ENCODE peak calls at places on chromosomes 4 and X, in four cellular contexts. One of them, this sample, is unnamed.
A peak's percentile ranks its signal among the peaks of the same experiment; 100 is the strongest.

GRCh38 chrX:39953879-39954278 is 143.9 kb downstream of the BCOR start:
- DNase-seq in hypothalamus: no peak
- DNase-seq in activated T-cell treated with anti-CD3 and anti-CD28 coated beads, Interleukin-2, amount 50 U/mL, for 4 hours: no peak
- DNase-seq in fibroblast of gingiva: peak; percentile 19
- DNase-seq in this sample: no peak

GRCh38 chrX:79161655-79162054 is 17.2 kb downstream of the GPR174 start:
- DNase-seq in hypothalamus: no peak
- DNase-seq in activated T-cell treated with anti-CD3 and anti-CD28 coated beads, Interleukin-2, amount 50 U/mL, for 4 hours: peak; percentile 13
- DNase-seq in fibroblast of gingiva: no peak
- DNase-seq in this sample: no peak

GRCh38 chrX:74800062-74800461 is 125.2 kb downstream of the NEXMIF start:
- DNase-seq in hypothalamus: no peak
- DNase-seq in activated T-cell treated with anti-CD3 and anti-CD28 coated beads, Interleukin-2, amount 50 U/mL, for 4 hours: no peak
- DNase-seq in fibroblast of gingiva: no peak
- DNase-seq in this sample: no peak

GRCh38 chr4:16516796-16517413 is 290.6 kb upstream of the TAPT1 start:
- DNase-seq in hypothalamus: peak; percentile 33
- DNase-seq in activated T-cell treated with anti-CD3 and anti-CD28 coated beads, Interleukin-2, amount 50 U/mL, for 4 hours: no peak
- DNase-seq in fibroblast of gingiva: peak; percentile 73
- DNase-seq in this sample: no peak

GRCh38 chr4:129550281-129550785 is 454.4 kb downstream of the C4orf33 start:
- DNase-seq in hypothalamus: no peak
- DNase-seq in activated T-cell treated with anti-CD3 and anti-CD28 coated beads, Interleukin-2, amount 50 U/mL, for 4 hours: no peak
- DNase-seq in fibroblast of gingiva: no peak
- DNase-seq in this sample: peak; percentile 44

GRCh38 chrX:51893931-51894696 is 691 bp downstream of the MAGED1 start:
- DNase-seq in hypothalamus: peak; percentile 29
- DNase-seq in activated T-cell treated with anti-CD3 and anti-CD28 coated beads, Interleukin-2, amount 50 U/mL, for 4 hours: no peak
- DNase-seq in fibroblast of gingiva: peak; percentile 10
- DNase-seq in this sample: no peak

GRCh38 chr4:186936496-186937375 is 213.1 kb upstream of the FAT1 start:
- DNase-seq in hypothalamus: no peak
- DNase-seq in activated T-cell treated with anti-CD3 and anti-CD28 coated beads, Interleukin-2, amount 50 U/mL, for 4 hours: no peak
- DNase-seq in fibroblast of gingiva: peak; percentile 76
- DNase-seq in this sample: peak; percentile 10

GRCh38 chrX:50751091-50751490 is 62.9 kb downstream of the SHROOM4 start:
- DNase-seq in hypothalamus: no peak
- DNase-seq in activated T-cell treated with anti-CD3 and anti-CD28 coated beads, Interleukin-2, amount 50 U/mL, for 4 hours: no peak
- DNase-seq in fibroblast of gingiva: no peak
- DNase-seq in this sample: no peak

GRCh38 chrX:104324871-104325585 is 70.3 kb upstream of the ESX1 start:
- DNase-seq in hypothalamus: no peak
- DNase-seq in activated T-cell treated with anti-CD3 and anti-CD28 coated beads, Interleukin-2, amount 50 U/mL, for 4 hours: no peak
- DNase-seq in fibroblast of gingiva: no peak
- DNase-seq in this sample: no peak

GRCh38 chr4:10416441-10416840 is 40.8 kb downstream of the ZNF518B start:
- DNase-seq in hypothalamus: no peak
- DNase-seq in activated T-cell treated with anti-CD3 and anti-CD28 coated beads, Interleukin-2, amount 50 U/mL, for 4 hours: no peak
- DNase-seq in fibroblast of gingiva: no peak
- DNase-seq in this sample: no peak

GRCh38 chr4:70725633-70726032 is 3.9 kb downstream of the RUFY3 start:
- DNase-seq in hypothalamus: no peak
- DNase-seq in activated T-cell treated with anti-CD3 and anti-CD28 coated beads, Interleukin-2, amount 50 U/mL, for 4 hours: no peak
- DNase-seq in fibroblast of gingiva: no peak
- DNase-seq in this sample: no peak

GRCh38 chrX:153902388-153902787 is 2.1 kb upstream of the AVPR2 start:
- DNase-seq in hypothalamus: no peak
- DNase-seq in activated T-cell treated with anti-CD3 and anti-CD28 coated beads, Interleukin-2, amount 50 U/mL, for 4 hours: no peak
- DNase-seq in fibroblast of gingiva: no peak
- DNase-seq in this sample: no peak

GRCh38 chr4:118682928-118683327 is 2.3 kb upstream of the METTL14 start:
- DNase-seq in hypothalamus: no peak
- DNase-seq in activated T-cell treated with anti-CD3 and anti-CD28 coated beads, Interleukin-2, amount 50 U/mL, for 4 hours: no peak
- DNase-seq in fibroblast of gingiva: peak; percentile 35
- DNase-seq in this sample: no peak

GRCh38 chr4:74228691-74229640 is 71.0 kb downstream of the MTHFD2L start:
- DNase-seq in hypothalamus: no peak
- DNase-seq in activated T-cell treated with anti-CD3 and anti-CD28 coated beads, Interleukin-2, amount 50 U/mL, for 4 hours: peak; percentile 66
- DNase-seq in fibroblast of gingiva: peak; percentile 75
- DNase-seq in this sample: no peak

GRCh38 chr4:125704726-125705125 is 390.0 kb downstream of the FAT4 start:
- DNase-seq in hypothalamus: no peak
- DNase-seq in activated T-cell treated with anti-CD3 and anti-CD28 coated beads, Interleukin-2, amount 50 U/mL, for 4 hours: no peak
- DNase-seq in fibroblast of gingiva: peak; percentile 77
- DNase-seq in this sample: no peak

GRCh38 chr4:76760214-76760613 is 137.7 kb downstream of the SOWAHB start:
- DNase-seq in hypothalamus: no peak
- DNase-seq in activated T-cell treated with anti-CD3 and anti-CD28 coated beads, Interleukin-2, amount 50 U/mL, for 4 hours: no peak
- DNase-seq in fibroblast of gingiva: no peak
- DNase-seq in this sample: no peak

GRCh38 chr4:105895609-105896460 is 564 bp downstream of the NPNT start:
- DNase-seq in hypothalamus: peak; percentile 12
- DNase-seq in activated T-cell treated with anti-CD3 and anti-CD28 coated beads, Interleukin-2, amount 50 U/mL, for 4 hours: no peak
- DNase-seq in fibroblast of gingiva: no peak
- DNase-seq in this sample: no peak

GRCh38 chr4:118076958-118077766 is 42.9 kb downstream of the NDST3 start:
- DNase-seq in hypothalamus: no peak
- DNase-seq in activated T-cell treated with anti-CD3 and anti-CD28 coated beads, Interleukin-2, amount 50 U/mL, for 4 hours: no peak
- DNase-seq in fibroblast of gingiva: peak; percentile 21
- DNase-seq in this sample: no peak

GRCh38 chr4:140071806-140072205 is 82.2 kb downstream of the MAML3 start:
- DNase-seq in hypothalamus: no peak
- DNase-seq in activated T-cell treated with anti-CD3 and anti-CD28 coated beads, Interleukin-2, amount 50 U/mL, for 4 hours: peak; percentile 53
- DNase-seq in fibroblast of gingiva: peak; percentile 82
- DNase-seq in this sample: no peak

GRCh38 chr4:107801766-107802211 is 22.9 kb upstream of the SGMS2 start:
- DNase-seq in hypothalamus: no peak
- DNase-seq in activated T-cell treated with anti-CD3 and anti-CD28 coated beads, Interleukin-2, amount 50 U/mL, for 4 hours: no peak
- DNase-seq in fibroblast of gingiva: peak; percentile 13
- DNase-seq in this sample: no peak

GRCh38 chr4:144712775-144713174 is 66.8 kb downstream of the HHIP start:
- DNase-seq in hypothalamus: no peak
- DNase-seq in activated T-cell treated with anti-CD3 and anti-CD28 coated beads, Interleukin-2, amount 50 U/mL, for 4 hours: no peak
- DNase-seq in fibroblast of gingiva: peak; percentile 27
- DNase-seq in this sample: no peak

GRCh38 chr4:132540797-132541196 is 608.3 kb upstream of the PCDH10 start:
- DNase-seq in hypothalamus: no peak
- DNase-seq in activated T-cell treated with anti-CD3 and anti-CD28 coated beads, Interleukin-2, amount 50 U/mL, for 4 hours: no peak
- DNase-seq in fibroblast of gingiva: no peak
- DNase-seq in this sample: no peak

GRCh38 chr4:40316333-40316781 is 18.8 kb upstream of the CHRNA9 start:
- DNase-seq in hypothalamus: no peak
- DNase-seq in activated T-cell treated with anti-CD3 and anti-CD28 coated beads, Interleukin-2, amount 50 U/mL, for 4 hours: peak; percentile 15
- DNase-seq in fibroblast of gingiva: peak; percentile 96
- DNase-seq in this sample: peak; percentile 91

GRCh38 chr4:73721901-73722300 is 18.5 kb upstream of the CXCL8 start:
- DNase-seq in hypothalamus: no peak
- DNase-seq in activated T-cell treated with anti-CD3 and anti-CD28 coated beads, Interleukin-2, amount 50 U/mL, for 4 hours: no peak
- DNase-seq in fibroblast of gingiva: no peak
- DNase-seq in this sample: no peak

GRCh38 chr4:160316036-160316435 is 1213.2 kb downstream of the RAPGEF2 start:
- DNase-seq in hypothalamus: no peak
- DNase-seq in activated T-cell treated with anti-CD3 and anti-CD28 coated beads, Interleukin-2, amount 50 U/mL, for 4 hours: no peak
- DNase-seq in fibroblast of gingiva: no peak
- DNase-seq in this sample: no peak

GRCh38 chr4:95124906-95125504 is 367.2 kb downstream of the BMPR1B start:
- DNase-seq in hypothalamus: no peak
- DNase-seq in activated T-cell treated with anti-CD3 and anti-CD28 coated beads, Interleukin-2, amount 50 U/mL, for 4 hours: no peak
- DNase-seq in fibroblast of gingiva: peak; percentile 43
- DNase-seq in this sample: no peak

GRCh38 chr4:132527817-132528216 is 621.3 kb upstream of the PCDH10 start:
- DNase-seq in hypothalamus: no peak
- DNase-seq in activated T-cell treated with anti-CD3 and anti-CD28 coated beads, Interleukin-2, amount 50 U/mL, for 4 hours: no peak
- DNase-seq in fibroblast of gingiva: no peak
- DNase-seq in this sample: no peak

GRCh38 chr4:128538111-128538882 is 250.7 kb upstream of the PGRMC2 start:
- DNase-seq in hypothalamus: no peak
- DNase-seq in activated T-cell treated with anti-CD3 and anti-CD28 coated beads, Interleukin-2, amount 50 U/mL, for 4 hours: no peak
- DNase-seq in fibroblast of gingiva: no peak
- DNase-seq in this sample: no peak

GRCh38 chr4:40288547-40288946 is 46.6 kb upstream of the CHRNA9 start:
- DNase-seq in hypothalamus: no peak
- DNase-seq in activated T-cell treated with anti-CD3 and anti-CD28 coated beads, Interleukin-2, amount 50 U/mL, for 4 hours: no peak
- DNase-seq in fibroblast of gingiva: no peak
- DNase-seq in this sample: no peak

GRCh38 chr4:24330198-24330972 is 254.0 kb downstream of the DHX15 start:
- DNase-seq in hypothalamus: no peak
- DNase-seq in activated T-cell treated with anti-CD3 and anti-CD28 coated beads, Interleukin-2, amount 50 U/mL, for 4 hours: no peak
- DNase-seq in fibroblast of gingiva: peak; percentile 83
- DNase-seq in this sample: no peak

GRCh38 chr4:126705271-126705670 is 927.5 kb upstream of the INTU start:
- DNase-seq in hypothalamus: no peak
- DNase-seq in activated T-cell treated with anti-CD3 and anti-CD28 coated beads, Interleukin-2, amount 50 U/mL, for 4 hours: no peak
- DNase-seq in fibroblast of gingiva: peak; percentile 42
- DNase-seq in this sample: no peak

GRCh38 chr4:163607292-163607691 is 112.8 kb downstream of the TMA16 start:
- DNase-seq in hypothalamus: no peak
- DNase-seq in activated T-cell treated with anti-CD3 and anti-CD28 coated beads, Interleukin-2, amount 50 U/mL, for 4 hours: no peak
- DNase-seq in fibroblast of gingiva: no peak
- DNase-seq in this sample: no peak

GRCh38 chrX:75655627-75656026 is 129.4 kb downstream of the MAGEE2 start:
- DNase-seq in hypothalamus: no peak
- DNase-seq in activated T-cell treated with anti-CD3 and anti-CD28 coated beads, Interleukin-2, amount 50 U/mL, for 4 hours: no peak
- DNase-seq in fibroblast of gingiva: no peak
- DNase-seq in this sample: no peak

GRCh38 chr4:162497564-162498167 is 333.9 kb upstream of the FSTL5 start:
- DNase-seq in hypothalamus: no peak
- DNase-seq in activated T-cell treated with anti-CD3 and anti-CD28 coated beads, Interleukin-2, amount 50 U/mL, for 4 hours: no peak
- DNase-seq in fibroblast of gingiva: peak; percentile 34
- DNase-seq in this sample: no peak

This sample was measured in glomerular endothelial cell.